ENCODE peak calls at places on chromosomes 13 and 19, in six cellular contexts. A is bronchial epithelial cell, J is AG04450, F is fibroblast of pulmonary artery, P is endodermal cell, H is lower leg skin. Q is an unnamed sample.

GRCh38 chr13:98509271-98510155 is 67.4 kb downstream of the STK24 start:
- DNase-seq in A (peak; percentile 86), J (peak; percentile 59), F (peak; percentile 85), P (no peak), H (peak; percentile 93), Q (peak; percentile 87)

GRCh38 chr13:59680429-59681024 is 483.2 kb downstream of the DIAPH3 start:
- DNase-seq in A (peak; percentile 38), J (no peak), F (peak; percentile 48), P (no peak), H (no peak), Q (peak; percentile 55)

GRCh38 chr13:70357031-70357430 is 248.8 kb upstream of the KLHL1 start:
- DNase-seq in A (peak; percentile 26), J (no peak), F (no peak), P (no peak), H (no peak), Q (no peak)

GRCh38 chr19:35162471-35163326 is 8.2 kb downstream of the FXYD5 start:
- DNase-seq in A (peak; percentile 83), J (no peak), F (no peak), P (no peak), H (no peak), Q (no peak)

GRCh38 chr13:29887030-29887557 is 36.7 kb upstream of the UBL3 start:
- DNase-seq in A (no peak), J (no peak), F (no peak), P (no peak), H (no peak), Q (no peak)

GRCh38 chr13:97855570-97855970 is 97.9 kb upstream of the IPO5 start:
- DNase-seq in A (peak; percentile 60), J (peak; percentile 66), F (peak; percentile 86), P (peak; percentile 65), H (no peak), Q (peak; percentile 93)

GRCh38 chr13:50518131-50518530 is 325.4 kb downstream of the DLEU7 start:
- DNase-seq in A (no peak), J (no peak), F (no peak), P (no peak), H (no peak), Q (no peak)

GRCh38 chr13:41458939-41459753 is 1.8 kb downstream of the RGCC start:
- DNase-seq in A (peak; percentile 65), J (no peak), F (peak; percentile 85), P (peak; percentile 74), H (no peak), Q (peak; percentile 81)

GRCh38 chr13:44359983-44360375 is 13.6 kb upstream of the SERP2 start:
- DNase-seq in A (peak; percentile 57), J (no peak), F (no peak), P (no peak), H (no peak), Q (no peak)

GRCh38 chr13:111245781-111246384 is 74.6 kb upstream of the TEX29 start:
- DNase-seq in A (peak; percentile 52), J (no peak), F (peak; percentile 16), P (no peak), H (no peak), Q (peak; percentile 40)

GRCh38 chr13:112670118-112670517 is 19.7 kb upstream of the ATP11A start:
- DNase-seq in A (no peak), J (no peak), F (no peak), P (peak; percentile 64), H (peak; percentile 28), Q (no peak)

GRCh38 chr13:98327326-98328314 is 150.6 kb upstream of the RNF113B start:
- DNase-seq in A (no peak), J (peak; percentile 18), F (peak; percentile 59), P (peak; percentile 74), H (no peak), Q (peak; percentile 51)

GRCh38 chr19:16461630-16462051 is 10.1 kb downstream of the EPS15L1 start:
- DNase-seq in A (no peak), J (no peak), F (no peak), P (no peak), H (no peak), Q (no peak)

GRCh38 chr19:46340051-46340659 is 6.7 kb upstream of the PPP5C start:
- DNase-seq in A (no peak), J (no peak), F (no peak), P (no peak), H (no peak), Q (no peak)

GRCh38 chr13:111316161-111316730 is 4.2 kb upstream of the TEX29 start:
- DNase-seq in A (no peak), J (no peak), F (no peak), P (no peak), H (no peak), Q (no peak)

GRCh38 chr19:39568604-39569003 is 28.6 kb upstream of the EID2 start:
- DNase-seq in A (peak; percentile 38), J (no peak), F (peak; percentile 7), P (no peak), H (no peak), Q (no peak)

GRCh38 chr13:30341815-30342570 is 34.6 kb upstream of the KATNAL1 start:
- DNase-seq in A (peak; percentile 94), J (peak; percentile 71), F (peak; percentile 86), P (no peak), H (peak; percentile 96), Q (peak; percentile 90)

GRCh38 chr13:29569253-29570057 is 26.0 kb downstream of the SLC7A1 start:
- DNase-seq in A (no peak), J (no peak), F (peak; percentile 14), P (peak; percentile 41), H (no peak), Q (no peak)

GRCh38 chr13:77184455-77184854 is 142.4 kb downstream of the MYCBP2 start:
- DNase-seq in A (peak; percentile 80), J (no peak), F (peak; percentile 11), P (no peak), H (no peak), Q (no peak)

GRCh38 chr13:30224732-30225131 is 82.6 kb downstream of the KATNAL1 start:
- DNase-seq in A (peak; percentile 81), J (no peak), F (peak; percentile 23), P (no peak), H (no peak), Q (peak; percentile 73)

GRCh38 chr13:27665761-27666160 is 44.1 kb downstream of the POLR1D start:
- DNase-seq in A (no peak), J (no peak), F (no peak), P (no peak), H (peak; percentile 86), Q (no peak)

GRCh38 chr13:50072676-50073075 is 57.4 kb downstream of the KCNRG start:
- DNase-seq in A (no peak), J (no peak), F (no peak), P (no peak), H (no peak), Q (peak; percentile 36)

GRCh38 chr19:16330368-16330801 is 5.8 kb downstream of the KLF2 start:
- DNase-seq in A (peak; percentile 93), J (no peak), F (peak; percentile 87), P (peak; percentile 71), H (peak; percentile 93), Q (peak; percentile 81)

GRCh38 chr19:531753-532571 is at the start of gene CDC34:
- DNase-seq in A (no peak), J (no peak), F (no peak), P (peak; percentile 58), H (no peak), Q (no peak)

GRCh38 chr19:16417660-16418596 is 53.8 kb downstream of the EPS15L1 start:
- DNase-seq in A (peak; percentile 51), J (no peak), F (peak; percentile 62), P (peak; percentile 94), H (peak; percentile 93), Q (peak; percentile 56)

GRCh38 chr19:18223860-18224524 is 2.2 kb downstream of the PDE4C start:
- DNase-seq in A (no peak), J (no peak), F (no peak), P (peak; percentile 96), H (no peak), Q (peak; percentile 24)

GRCh38 chr13:21075303-21076264 is 14.2 kb upstream of the LATS2 start:
- DNase-seq in A (no peak), J (no peak), F (no peak), P (peak; percentile 88), H (no peak), Q (peak; percentile 41)

GRCh38 chr13:46401432-46401831 is 14.4 kb upstream of the RUBCNL start:
- DNase-seq in A (no peak), J (no peak), F (no peak), P (no peak), H (no peak), Q (no peak)

GRCh38 chr13:36746051-36746450 is 72.2 kb downstream of the SERTM1 start:
- DNase-seq in A (no peak), J (no peak), F (no peak), P (no peak), H (no peak), Q (no peak)

DNA sequence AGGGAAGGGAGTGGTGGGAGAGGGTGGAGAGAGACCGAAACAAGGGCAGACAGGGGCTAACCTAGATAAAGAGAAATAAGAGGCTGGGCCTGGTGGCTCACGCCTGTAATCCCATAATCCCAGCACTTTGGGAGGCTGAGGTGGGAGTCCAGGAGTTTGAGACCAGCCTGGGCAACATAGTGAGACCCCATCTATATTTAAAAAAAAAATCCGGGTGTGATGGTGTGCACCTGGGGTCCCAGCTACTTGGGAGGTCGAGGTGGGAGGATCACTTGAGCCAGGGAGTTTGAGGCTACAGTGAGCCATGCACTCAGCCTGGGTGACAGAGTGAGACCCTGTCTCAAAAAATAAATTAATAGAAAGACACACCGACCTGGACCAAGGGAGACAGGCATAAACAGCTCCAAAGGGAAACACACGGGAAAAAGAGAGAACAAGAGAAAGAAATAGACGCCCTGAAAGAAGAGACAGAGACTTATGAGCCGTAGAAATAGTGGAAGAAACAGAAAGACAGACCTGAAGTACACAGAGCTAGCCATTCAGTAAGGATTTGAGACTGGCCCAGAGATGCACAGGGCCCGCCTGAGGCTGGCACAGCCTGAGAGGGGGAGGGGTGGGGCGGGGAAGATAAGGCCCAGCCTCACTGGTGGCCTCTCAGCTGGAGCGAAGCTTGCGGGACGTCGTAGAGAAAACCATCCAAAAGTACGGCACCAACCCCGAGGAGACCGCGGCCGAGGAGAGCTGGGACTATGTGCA is 2.2 kb downstream of the CD37 start:
- DNase-seq in A (no peak), J (no peak), F (no peak), P (peak; percentile 25), H (no peak), Q (no peak)
- H3K4me3 ChIP-seq in A (no peak overlapping the region), J (no peak overlapping the region), F (no peak overlapping the region), P (no peak overlapping the region), H (no peak overlapping the region), Q (no peak overlapping the region)

GRCh38 chr19:48085904-48086864 is 24.4 kb downstream of the PLA2G4C start:
- DNase-seq in A (no peak), J (no peak), F (no peak), P (peak; percentile 62), H (no peak), Q (no peak)
- TF ChIP-seq CTCF in A (no peak), J (no peak), F (no peak), P (peak; percentile 54), H (no peak), Q (no peak)

GRCh38 chr19:45117666-45118065 is 24.7 kb downstream of the PPP1R37 start:
- DNase-seq in A (no peak), J (no peak), F (no peak), P (no peak), H (no peak), Q (no peak)
- H3K4me3 ChIP-seq in A (no peak overlapping the region), J (no peak overlapping the region), F (no peak overlapping the region), P (no peak overlapping the region), H (no peak overlapping the region), Q (no peak overlapping the region)

GRCh38 chr19:33176670-33177416 is 17.3 kb upstream of the LRP3 start:
- DNase-seq in A (peak; percentile 93), J (peak; percentile 98), F (peak; percentile 99), P (peak; percentile 99), H (peak; percentile 99), Q (peak; percentile 99)
- TF ChIP-seq CTCF in A (peak; percentile 17), J (peak; percentile 25), F (no peak), P (peak; percentile 55), H (no peak), Q (peak; percentile 6)